ENCODE peak calls at places on chromosome 1, in ten cellular contexts. Y, N, F, D, M, A, E, H, P and Q are unnamed samples.

GRCh38 chr1:205680073-205680851 is at the start of gene SLC45A3:
- DNase-seq in F (peak), E (no peak), N (no peak), H (peak), A (peak), M (peak), Y (no peak), P (peak), D (no peak), Q (peak)

GRCh38 chr1:195735140-195735539 is 873.1 kb downstream of the KCNT2 start:
- DNase-seq in E (no peak), N (no peak), H (no peak), A (no peak), P (no peak), Y (no peak), F (no peak), M (no peak), D (no peak), Q (no peak)

GRCh38 chr1:31715097-31715872 is 11.5 kb upstream of the COL16A1 start:
- DNase-seq in E (peak), A (peak), F (peak), D (peak), H (peak), Y (peak), M (peak), P (peak), N (peak), Q (peak)

GRCh38 chr1:240190881-240191385 is 99.2 kb downstream of the FMN2 start:
- DNase-seq in A (no peak), F (no peak), M (peak), H (peak), Y (peak), P (peak), E (no peak), N (peak), D (peak), Q (no peak)

GRCh38 chr1:119549719-119550141 is 42.7 kb downstream of the HSD3B1 start:
- DNase-seq in N (peak), M (peak), Y (peak), F (peak), D (peak), H (peak), A (peak), E (peak), P (peak), Q (peak)

GRCh38 chr1:73755649-73756048 is 442.3 kb downstream of the LRRIQ3 start:
- DNase-seq in N (no peak), A (no peak), F (no peak), E (no peak), M (no peak), P (no peak), D (no peak), H (no peak), Y (no peak), Q (no peak)

GRCh38 chr1:51768971-51769601 is 109.4 kb downstream of the NRDC start:
- DNase-seq in Y (peak), F (peak), N (peak), A (peak), M (peak), H (no peak), E (peak), P (peak), D (peak), Q (no peak)

GRCh38 chr1:229843627-229844238 is 217.7 kb downstream of the URB2 start:
- DNase-seq in D (no peak), Y (no peak), H (peak), F (no peak), E (no peak), N (peak), P (peak), M (peak), A (peak), Q (no peak)

GRCh38 chr1:9305216-9305615 is 12.5 kb downstream of the SPSB1 start:
- DNase-seq in H (no peak), F (no peak), E (no peak), P (no peak), N (no peak), M (no peak), A (peak), Y (no peak), D (no peak), Q (no peak)

GRCh38 chr1:9303916-9304315 is 11.2 kb downstream of the SPSB1 start:
- DNase-seq in Y (no peak), P (no peak), E (no peak), A (no peak), N (no peak), M (no peak), H (no peak), D (no peak), F (no peak), Q (no peak)

GRCh38 chr1:9306006-9306405 is 13.3 kb downstream of the SPSB1 start:
- DNase-seq in H (no peak), Y (no peak), P (no peak), F (no peak), A (no peak), M (no peak), D (no peak), E (no peak), N (no peak), Q (no peak)

GRCh38 chr1:9300623-9301022 is 7.9 kb downstream of the SPSB1 start:
- DNase-seq in H (no peak), Y (no peak), F (no peak), M (no peak), A (no peak), D (no peak), N (no peak), P (no peak), E (no peak), Q (no peak)

DNA sequence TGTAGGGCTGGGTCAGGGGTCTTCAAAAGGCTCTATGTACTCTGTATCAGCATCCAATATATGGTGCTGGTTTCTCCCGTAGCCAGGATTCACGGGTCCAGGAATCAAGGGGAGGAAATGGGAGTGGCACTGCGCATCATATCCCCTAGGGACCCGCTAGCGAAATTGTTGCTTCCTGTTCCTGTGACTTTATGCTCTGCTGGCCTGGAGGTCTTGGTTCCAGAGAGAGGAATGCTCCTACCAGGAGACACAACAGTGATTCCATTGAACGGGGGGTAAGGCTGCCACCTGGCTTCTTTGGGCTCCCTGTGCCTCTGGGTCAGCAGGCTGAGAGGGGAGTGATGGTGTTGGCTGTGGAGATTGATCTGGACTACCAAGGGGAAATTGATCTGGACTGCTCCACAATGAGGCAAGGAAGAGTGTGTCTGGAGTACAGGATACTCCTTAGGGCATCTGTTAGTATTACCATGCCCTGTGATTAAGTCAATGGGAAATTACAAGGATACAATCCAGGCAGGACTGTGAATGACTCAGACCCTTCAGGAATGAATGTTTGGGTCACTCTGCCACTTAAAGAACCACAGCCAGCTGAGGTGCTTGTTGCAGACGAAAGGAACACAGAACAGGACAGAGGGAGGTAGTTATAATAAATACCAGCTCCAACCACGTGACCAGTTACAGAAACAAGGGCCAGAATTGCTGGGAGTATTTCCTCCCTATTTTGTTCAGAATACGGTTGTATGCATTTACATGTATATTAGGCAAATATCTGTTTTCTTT is 10.2 kb downstream of the SPSB1 start:
- DNase-seq in P (peak), D (no peak), E (no peak), N (peak), Y (peak), A (peak), M (peak), H (peak), F (no peak), Q (no peak)
- H3K27ac ChIP-seq in P (peak), D (no peak), E (peak), N (peak), Y (peak), A (peak), M (peak), H (no peak), F (no peak), Q (no peak)

GRCh38 chr1:161502641-161503393 is 2.4 kb upstream of the FCGR2A start:
- DNase-seq in F (no peak), H (no peak), A (no peak), N (peak), D (no peak), M (no peak), Y (peak), P (no peak), E (no peak), Q (no peak)

GRCh38 chr1:161510477-161510876 is 5.2 kb downstream of the FCGR2A start:
- DNase-seq in M (no peak), P (no peak), D (no peak), H (no peak), N (no peak), E (no peak), F (no peak), A (no peak), Y (no peak), Q (no peak)

GRCh38 chr1:161503394-161503748 is 1.9 kb upstream of the FCGR2A start:
- DNase-seq in M (no peak), E (no peak), Y (no peak), F (no peak), H (no peak), A (no peak), D (no peak), N (no peak), P (no peak), Q (no peak)

GRCh38 chr1:161505892-161506173 is 576 bp downstream of the FCGR2A start:
- DNase-seq in F (no peak), A (no peak), Y (no peak), H (no peak), D (no peak), M (no peak), P (no peak), N (no peak), E (no peak), Q (no peak)

DNA sequence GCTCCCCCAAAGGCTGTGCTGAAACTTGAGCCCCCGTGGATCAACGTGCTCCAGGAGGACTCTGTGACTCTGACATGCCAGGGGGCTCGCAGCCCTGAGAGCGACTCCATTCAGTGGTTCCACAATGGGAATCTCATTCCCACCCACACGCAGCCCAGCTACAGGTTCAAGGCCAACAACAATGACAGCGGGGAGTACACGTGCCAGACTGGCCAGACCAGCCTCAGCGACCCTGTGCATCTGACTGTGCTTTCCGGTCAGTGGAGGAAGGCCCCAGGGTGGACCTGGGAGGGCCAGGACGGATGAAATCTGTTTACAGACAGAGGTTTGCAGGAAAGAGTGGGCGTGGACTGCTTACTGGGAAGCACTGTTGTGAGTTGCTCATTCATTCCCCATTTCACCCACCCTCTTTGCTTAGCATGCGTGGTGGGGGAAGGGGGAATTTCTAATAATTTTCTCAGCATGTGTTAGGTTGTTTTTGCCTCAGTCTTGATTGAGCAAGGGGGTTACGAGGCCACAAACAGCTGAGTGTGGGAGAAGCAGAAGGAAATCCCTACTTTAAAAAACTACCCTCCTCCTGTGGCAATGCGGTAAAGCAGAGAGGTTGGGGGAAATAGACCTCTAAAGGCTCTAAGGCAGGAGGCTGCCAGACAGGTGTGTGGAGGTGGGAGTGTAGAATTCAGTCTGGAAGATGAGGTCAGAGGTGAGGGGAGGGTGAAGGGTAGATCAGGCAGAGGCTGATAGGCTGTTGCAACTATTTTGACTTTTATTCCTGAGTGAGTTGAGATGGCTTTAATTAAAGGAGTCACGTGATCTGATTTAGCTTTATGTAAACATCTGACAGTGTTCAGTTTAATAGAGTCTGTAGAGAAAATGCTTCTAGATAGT is 1.3 kb downstream of the FCGR2A start:
- DNase-seq in M (no peak), Y (peak), P (no peak), D (no peak), E (no peak), H (no peak), N (peak), A (no peak), F (no peak), Q (no peak)
- H3K27ac ChIP-seq in M (no peak), Y (no peak), P (no peak), D (no peak), E (no peak), H (no peak), N (no peak), A (no peak), F (no peak), Q (peak)

GRCh38 chr1:226557424-226557823 is 8.9 kb downstream of the STUM start:
- DNase-seq in E (no peak), P (no peak), H (no peak), D (no peak), M (no peak), N (no peak), Y (no peak), F (no peak), A (no peak), Q (no peak)

GRCh38 chr1:226553594-226554279 is 5.2 kb downstream of the STUM start:
- DNase-seq in N (no peak), P (no peak), F (no peak), Y (no peak), E (no peak), A (no peak), D (peak), M (no peak), H (no peak), Q (no peak)

GRCh38 chr1:226560243-226560642 is 11.7 kb downstream of the STUM start:
- DNase-seq in F (no peak), D (no peak), A (no peak), M (no peak), P (no peak), Y (no peak), E (no peak), N (no peak), H (no peak), Q (no peak)

GRCh38 chr1:226562989-226563388 is 14.4 kb downstream of the STUM start:
- DNase-seq in N (no peak), H (no peak), E (no peak), D (no peak), Y (no peak), F (no peak), P (no peak), A (no peak), M (no peak), Q (no peak)

DNA sequence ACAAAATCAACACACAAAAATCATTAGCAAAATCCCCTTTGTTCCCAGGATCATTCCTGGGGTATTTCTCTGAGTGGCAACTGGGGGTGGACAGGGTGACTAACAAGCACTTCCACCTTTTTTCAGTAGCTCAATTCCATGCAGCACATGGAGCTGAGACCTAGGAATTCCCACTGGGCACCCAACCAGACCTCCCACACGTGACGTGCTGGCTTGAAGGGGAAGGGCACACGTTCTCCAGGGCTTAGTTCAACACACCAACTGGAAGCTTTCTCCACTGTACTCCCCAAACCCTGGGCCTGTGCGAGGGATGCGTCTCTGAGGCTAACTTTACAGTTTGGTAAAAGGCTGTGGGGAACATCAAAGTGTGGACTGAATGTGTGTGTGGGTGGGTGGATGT is 9.7 kb downstream of the STUM start:
- DNase-seq in N (no peak), E (no peak), H (no peak), A (no peak), F (no peak), M (no peak), P (no peak), D (no peak), Y (no peak), Q (no peak)
- H3K27ac ChIP-seq in N (no peak), E (no peak), H (no peak), A (no peak), F (no peak), M (no peak), P (no peak), D (no peak), Y (no peak), Q (no peak)

DNA sequence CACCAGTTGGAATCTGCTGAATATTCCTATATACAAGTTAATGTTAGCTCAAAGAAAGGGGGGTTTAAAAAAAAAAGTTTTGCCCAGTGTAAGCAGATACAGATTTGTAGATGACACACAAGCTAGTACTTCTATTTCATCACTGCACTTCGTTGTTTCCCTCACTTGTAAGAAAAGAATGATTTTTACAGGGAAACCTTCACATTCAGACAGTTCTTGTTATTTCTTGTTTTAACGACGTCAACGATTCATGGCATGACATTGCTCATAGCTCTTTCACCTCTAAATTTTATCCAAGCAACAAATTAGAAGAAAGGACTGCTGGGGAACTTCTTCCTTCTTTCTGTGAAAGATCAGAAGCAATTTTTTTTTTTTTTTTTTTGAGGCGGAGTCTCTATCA is 25.7 kb upstream of the C1orf105 start:
- DNase-seq in F (no peak), P (no peak), H (no peak), N (no peak), D (no peak), M (no peak), Y (peak), A (no peak), E (no peak), Q (no peak)
- H3K27ac ChIP-seq in F (no peak), P (no peak), H (no peak), N (no peak), D (no peak), M (peak), Y (no peak), A (no peak), E (peak), Q (peak)